ENCODE peak calls at places on chromosomes 5 and 9, in ten cellular contexts. E, A, Y, O, D, W, N, R, F and J are unnamed samples.

GRCh38 chr5:156475831-156476551 is 149.0 kb downstream of the SGCD start:
- DNase-seq in E (no peak), A (peak; percentile 29), Y (no peak), O (peak; percentile 12), D (peak; percentile 84), W (no peak), N (no peak), R (no peak), F (no peak), J (no peak)

GRCh38 chr5:61082516-61083280 is 79.6 kb downstream of the SMIM15 start:
- DNase-seq in E (no peak), A (no peak), Y (no peak), O (no peak), D (no peak), W (no peak), N (no peak), R (no peak), F (no peak), J (no peak)

GRCh38 chr9:118271936-118272335 is 567.7 kb downstream of the TLR4 start:
- DNase-seq in E (no peak), A (no peak), Y (no peak), O (no peak), D (no peak), W (no peak), N (no peak), R (no peak), F (no peak), J (no peak)

GRCh38 chr5:82601085-82601484 is 322.9 kb upstream of the RPS23 start:
- DNase-seq in E (no peak), A (no peak), Y (no peak), O (peak; percentile 68), D (no peak), W (no peak), N (no peak), R (no peak), F (no peak), J (no peak)

GRCh38 chr5:120252839-120253238 is 211.3 kb upstream of the PRR16 start:
- DNase-seq in E (no peak), A (no peak), Y (no peak), O (no peak), D (no peak), W (no peak), N (no peak), R (no peak), F (no peak), J (no peak)

GRCh38 chr5:82815871-82816270 is 261.3 kb downstream of the TMEM167A start:
- DNase-seq in E (no peak), A (no peak), Y (no peak), O (no peak), D (no peak), W (no peak), N (no peak), R (no peak), F (no peak), J (no peak)

GRCh38 chr5:173429489-173430150 is 101.4 kb upstream of the STC2 start:
- DNase-seq in E (no peak), A (no peak), Y (no peak), O (no peak), D (no peak), W (no peak), N (no peak), R (no peak), F (no peak), J (no peak)

GRCh38 chr5:178304016-178304415 is 71.4 kb upstream of the PHYKPL start:
- DNase-seq in E (no peak), A (no peak), Y (no peak), O (no peak), D (peak; percentile 57), W (peak; percentile 33), N (no peak), R (no peak), F (no peak), J (no peak)

GRCh38 chr9:2242778-2243395 is 227.7 kb downstream of the SMARCA2 start:
- DNase-seq in E (no peak), A (peak; percentile 48), Y (no peak), O (no peak), D (no peak), W (no peak), N (no peak), R (no peak), F (no peak), J (peak; percentile 33)

GRCh38 chr5:600551-601541 is 11.3 kb upstream of the CEP72 start:
- DNase-seq in E (no peak), A (no peak), Y (no peak), O (peak; percentile 27), D (peak; percentile 49), W (peak; percentile 59), N (no peak), R (no peak), F (no peak), J (peak; percentile 35)

DNA sequence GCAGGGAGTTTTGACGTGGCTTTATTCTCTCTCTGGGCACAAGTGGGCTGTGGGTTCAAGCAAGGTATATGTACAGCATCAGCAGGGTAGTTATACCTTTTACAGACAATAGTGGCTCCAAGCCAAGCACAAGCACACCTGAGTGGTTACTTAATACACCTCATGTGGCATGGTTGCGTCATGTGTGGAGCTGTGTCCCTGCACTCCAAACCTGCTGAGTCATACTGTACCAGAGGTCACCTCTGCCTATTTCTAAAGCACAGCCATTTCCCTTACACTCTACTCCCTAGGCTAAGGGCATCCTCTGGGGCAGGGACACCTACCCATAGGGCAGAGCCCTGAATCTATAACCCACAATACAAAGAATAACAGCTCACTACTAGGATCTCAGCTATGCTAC is 147.3 kb downstream of the OSTF1 start:
- DNase-seq in E (no peak), A (peak; percentile 31), Y (no peak), O (peak; percentile 24), D (no peak), W (no peak), N (no peak), R (no peak), F (no peak), J (peak; percentile 48)
- TF ChIP-seq POLR2AphosphoS5 in E (no peak), A (no peak), Y (no peak), O (no peak), D (no peak), W (no peak), N (no peak), R (no peak), F (no peak), J (no peak)

DNA sequence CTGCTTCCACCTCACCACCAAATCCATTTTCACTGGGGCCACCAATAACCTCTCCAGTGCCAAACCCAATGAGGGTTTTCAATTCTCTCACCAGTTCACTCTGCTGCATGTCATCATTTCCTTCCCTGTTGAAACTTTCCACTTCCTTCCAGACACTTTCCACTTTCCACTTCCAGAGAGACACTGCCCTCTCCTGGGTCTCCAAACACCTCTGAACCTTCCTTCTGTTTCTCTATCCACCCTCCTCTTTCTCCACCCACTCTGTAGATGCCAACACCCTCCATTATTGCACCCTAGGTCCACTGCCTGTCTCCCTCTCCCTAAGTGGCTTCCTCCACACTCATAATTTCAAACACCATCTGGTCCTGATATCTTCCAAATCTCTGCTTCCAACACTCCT is 39.6 kb downstream of the PDE6A start:
- DNase-seq in E (no peak), A (no peak), Y (no peak), O (peak; percentile 24), D (no peak), W (no peak), N (no peak), R (no peak), F (no peak), J (no peak)
- TF ChIP-seq CTCF in E (no peak), A (no peak), Y (no peak), O (peak; percentile 46), D (no peak), W (no peak), N (no peak), R (no peak), F (no peak), J (no peak)

DNA sequence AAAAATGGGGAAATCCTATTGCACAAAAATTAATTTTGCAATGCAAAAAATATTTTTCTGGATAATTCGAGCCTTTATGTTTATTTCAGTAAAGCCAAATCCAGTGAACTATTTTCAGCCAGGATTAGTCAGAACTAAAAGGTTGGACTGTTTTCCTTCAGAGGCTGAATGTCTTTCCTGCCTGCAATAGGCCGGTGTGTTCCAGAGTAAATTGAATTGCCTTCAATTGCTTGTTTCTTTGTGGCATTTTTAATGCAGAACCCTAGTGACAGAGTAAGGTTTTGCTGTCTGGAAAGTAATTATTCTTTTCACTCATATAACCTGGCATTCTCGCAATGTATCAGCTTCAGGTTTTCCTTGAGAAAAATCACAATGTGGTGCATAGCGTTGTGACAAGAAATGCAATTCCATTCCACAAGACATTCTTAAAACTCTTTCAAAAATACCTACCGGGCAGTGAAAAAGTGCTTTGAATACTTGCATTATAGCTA is 183.7 kb downstream of the GLIS3 start:
- DNase-seq in E (no peak), A (no peak), Y (no peak), O (no peak), D (no peak), W (no peak), N (no peak), R (no peak), F (no peak), J (no peak)
- TF ChIP-seq POLR2AphosphoS5 in E (no peak), A (no peak), Y (no peak), O (no peak), D (no peak), W (no peak), N (no peak), R (no peak), F (no peak), J (no peak)

GRCh38 chr9:90458485-90458884 is 184.1 kb downstream of the DIRAS2 start:
- DNase-seq in E (no peak), A (peak; percentile 53), Y (no peak), O (peak; percentile 80), D (no peak), W (no peak), N (no peak), R (peak; percentile 51), F (peak; percentile 4), J (peak; percentile 58)
- TF ChIP-seq CTCF in E (no peak), A (peak; percentile 39), Y (no peak), O (peak; percentile 70), D (no peak), W (no peak), N (peak; percentile 13), R (no peak), F (peak; percentile 22), J (no peak)

GRCh38 chr5:5078009-5078897 is 61.9 kb upstream of the ADAMTS16 start:
- DNase-seq in E (no peak), A (peak; percentile 66), Y (no peak), O (no peak), D (no peak), W (no peak), N (peak; percentile 63), R (peak; percentile 14), F (peak; percentile 13), J (no peak)
- TF ChIP-seq POLR2AphosphoS5 in E (no peak), A (no peak), Y (no peak), O (no peak), D (no peak), W (no peak), N (no peak), R (no peak), F (no peak), J (no peak)